ENCODE peak calls at places on chromosomes 7 and 10, in four cellular contexts. P is left ventricle myocardium inferior, T is aorta, C is PC-9. M is an unnamed sample. For H3K4me1, the result is how much of the 10 kb centered on the place peaks cover.

GRCh38 chr10:44682516-44682915 is 228.6 kb upstream of the TMEM72 start:
- DNase-seq in P (no peak), T (no peak), C (no peak), M (no peak)

GRCh38 chr7:103540986-103541385 is 95.0 kb upstream of the SLC26A5 start:
- DNase-seq in P (peak), T (peak), C (no peak), M (peak)

GRCh38 chr10:49187950-49188761 is at the start of gene TMEM273:
- DNase-seq in P (peak), T (peak), C (peak), M (peak)

GRCh38 chr10:24132741-24133140 is 76.2 kb upstream of the KIAA1217 start:
- DNase-seq in P (no peak), T (no peak), C (no peak), M (no peak)

GRCh38 chr7:77393261-77393660 is 22.9 kb downstream of the GSAP start:
- DNase-seq in P (no peak), T (no peak), C (peak), M (no peak)

GRCh38 chr7:151051108-151051507 is 2.8 kb downstream of the ASIC3 start:
- DNase-seq in P (peak), T (peak), C (no peak), M (peak)

GRCh38 chr10:13615650-13616049 is 28.9 kb downstream of the PRPF18 start:
- DNase-seq in P (no peak), T (no peak), C (no peak), M (no peak)

GRCh38 chr10:60910543-60910942 is 33.4 kb downstream of the RHOBTB1 start:
- DNase-seq in P (no peak), T (no peak), C (no peak), M (no peak)

GRCh38 chr7:137697026-137697425 is 149.7 kb downstream of the DGKI start:
- DNase-seq in P (no peak), T (no peak), C (no peak), M (no peak)

GRCh38 chr10:117345143-117345542 is 30.1 kb downstream of the PDZD8 start:
- DNase-seq in P (no peak), T (no peak), C (no peak), M (no peak)

GRCh38 chr10:6576326-6576725 is 3.8 kb downstream of the PRKCQ start:
- DNase-seq in P (no peak), T (no peak), C (no peak), M (no peak)
- H3K4me1 ChIP-seq in P (under half), T (under half), C (under half), M (under half)

GRCh38 chr7:130369110-130369711 is 11.1 kb upstream of the CPA1 start:
- DNase-seq in P (no peak), T (no peak), C (no peak), M (no peak)

GRCh38 chr7:130369831-130370230 is 10.5 kb upstream of the CPA1 start:
- DNase-seq in P (no peak), T (no peak), C (no peak), M (no peak)

GRCh38 chr7:130372402-130372801 is 7.9 kb upstream of the CPA1 start:
- DNase-seq in P (no peak), T (no peak), C (no peak), M (no peak)

GRCh38 chr7:130372813-130373212 is 7.5 kb upstream of the CPA1 start:
- DNase-seq in P (no peak), T (no peak), C (no peak), M (no peak)

DNA sequence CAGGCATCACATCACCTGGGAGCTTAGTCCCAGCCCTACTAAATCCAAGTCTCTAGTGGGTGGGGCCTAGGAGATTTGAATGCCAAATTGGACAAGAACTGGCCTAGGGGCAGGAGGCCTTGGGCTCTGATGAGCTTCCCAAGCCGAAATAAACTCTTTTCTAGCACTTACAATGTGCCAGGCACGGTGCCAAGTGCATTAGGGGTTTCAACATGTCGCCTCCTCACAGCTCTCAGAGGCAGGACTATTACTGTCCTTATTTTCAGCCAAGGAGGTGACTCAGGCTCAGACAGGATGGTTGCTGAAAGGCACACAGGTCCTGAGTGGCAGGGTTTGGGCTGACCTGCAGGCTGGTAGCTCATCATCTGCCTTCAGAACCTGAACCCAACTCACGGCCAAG is 9.2 kb upstream of the CPA1 start:
- DNase-seq in P (no peak), T (peak), C (no peak), M (peak)
- H3K4me1 ChIP-seq in P (under half), T (under half), C (under half), M (under half)

GRCh38 chr10:131906269-131906639 is 5.4 kb downstream of the PPP2R2D start:
- DNase-seq in P (no peak), T (no peak), C (no peak), M (no peak)
- H3K4me1 ChIP-seq in P (half or more), T (under half), C (under half), M (half or more)

GRCh38 chr10:119536508-119536837 is 6.0 kb downstream of the RGS10 start:
- DNase-seq in P (no peak), T (no peak), C (no peak), M (no peak)
- H3K4me1 ChIP-seq in P (under half), T (under half), C (under half), M (under half)

GRCh38 chr10:113982296-113982695 is 61.4 kb upstream of the ADRB1 start:
- DNase-seq in P (no peak), T (no peak), C (no peak), M (no peak)
- H3K4me1 ChIP-seq in P (under half), T (under half), C (under half), M (under half)

GRCh38 chr7:47777531-47778152 is 170.6 kb downstream of the PKD1L1 start:
- DNase-seq in P (no peak), T (no peak), C (no peak), M (no peak)

GRCh38 chr7:47778153-47778661 is 170.1 kb downstream of the PKD1L1 start:
- DNase-seq in P (no peak), T (no peak), C (no peak), M (no peak)

GRCh38 chr7:47782022-47782421 is 166.2 kb downstream of the PKD1L1 start:
- DNase-seq in P (no peak), T (no peak), C (no peak), M (no peak)

GRCh38 chr7:47780555-47780954 is 167.7 kb downstream of the PKD1L1 start:
- DNase-seq in P (no peak), T (no peak), C (no peak), M (no peak)

DNA sequence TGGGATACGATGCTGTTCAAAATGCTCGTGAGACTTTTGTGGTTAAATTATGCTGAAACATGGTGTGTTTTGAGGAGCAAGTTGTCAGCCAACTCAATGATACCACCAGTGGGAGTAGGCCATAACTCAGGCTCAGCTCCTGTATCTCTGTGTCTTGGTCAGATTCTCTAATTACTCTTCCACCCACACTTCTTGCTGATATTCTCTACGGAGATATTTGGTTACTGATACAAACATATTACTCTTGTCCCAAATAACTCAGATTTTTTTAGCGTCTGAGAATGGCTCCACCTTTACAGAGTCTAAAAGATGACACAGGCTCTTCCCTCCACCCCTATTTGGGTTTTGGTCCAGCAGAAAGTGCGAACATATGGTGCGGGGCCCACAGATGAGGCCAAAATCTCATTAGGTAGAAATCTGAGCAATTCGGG is 168.9 kb downstream of the PKD1L1 start:
- DNase-seq in P (no peak), T (no peak), C (no peak), M (no peak)
- H3K4me1 ChIP-seq in P (under half), T (under half), C (half or more), M (under half)

GRCh38 chr7:100678291-100678984 is 4.9 kb downstream of the GNB2 start:
- DNase-seq in P (peak), T (no peak), C (no peak), M (no peak)
- H3K4me1 ChIP-seq in P (half or more), T (under half), C (under half), M (under half)

DNA sequence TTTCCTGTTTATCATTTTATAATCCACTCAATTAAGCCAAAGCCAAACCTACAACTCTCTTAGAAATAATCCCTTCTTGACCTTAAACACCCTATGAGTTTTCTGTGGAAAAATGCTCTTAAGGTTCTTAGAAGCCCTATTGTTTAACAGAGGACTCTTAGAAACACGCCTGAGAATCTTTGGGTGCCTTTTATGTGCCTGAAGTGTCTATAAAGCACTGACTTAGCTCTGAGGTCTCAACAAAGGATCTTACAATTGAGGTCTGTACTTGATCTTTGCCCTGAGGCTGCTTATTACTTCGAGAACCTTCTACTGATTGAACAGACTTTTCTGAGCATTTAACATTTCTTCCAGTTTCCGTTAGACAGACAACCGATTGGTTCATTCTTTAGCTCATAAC is 353.3 kb upstream of the SORCS1 start:
- DNase-seq in P (no peak), T (no peak), C (no peak), M (no peak)
- H3K4me1 ChIP-seq in P (under half), T (under half), C (under half), M (under half)